ENCODE peak calls at places on chromosomes 11 and 22, in nine cellular contexts. V, T, R, B, H, A, N, E and J are unnamed samples.

GRCh38 chr11:90629251-90629806 is 406.5 kb upstream of the CHORDC1 start:
- DNase-seq in N (no peak), E (no peak), A (no peak), V (no peak), H (no peak), R (no peak), B (no peak), T (no peak), J (no peak)

GRCh38 chr11:119592642-119593041 is 136.4 kb downstream of the NECTIN1 start:
- DNase-seq in H (no peak), B (no peak), T (no peak), R (no peak), E (no peak), V (no peak), A (no peak), N (no peak), J (no peak)

GRCh38 chr11:77791301-77791700 is 29.2 kb downstream of the RSF1 start:
- DNase-seq in N (no peak), T (no peak), E (no peak), R (no peak), A (no peak), V (no peak), B (no peak), H (no peak), J (no peak)

GRCh38 chr11:76181371-76181770 is 24.9 kb downstream of the WNT11 start:
- DNase-seq in T (peak), H (no peak), B (no peak), R (peak), N (no peak), A (no peak), V (no peak), E (no peak), J (no peak)

GRCh38 chr11:128503231-128503991 is 83.9 kb downstream of the ETS1 start:
- DNase-seq in V (no peak), T (no peak), N (no peak), R (no peak), E (no peak), B (no peak), A (no peak), H (no peak), J (no peak)

GRCh38 chr22:27850000-27850465 is 48.5 kb upstream of the MN1 start:
- DNase-seq in A (no peak), H (no peak), N (peak), R (peak), B (no peak), E (no peak), T (no peak), V (no peak), J (no peak)

GRCh38 chr11:35288817-35289541 is 130.4 kb downstream of the SLC1A2 start:
- DNase-seq in N (no peak), B (no peak), T (no peak), H (no peak), V (no peak), R (no peak), A (no peak), E (no peak), J (no peak)

GRCh38 chr11:100876826-100877545 is 189.9 kb downstream of the ARHGAP42 start:
- DNase-seq in A (no peak), H (no peak), V (no peak), E (no peak), N (no peak), T (no peak), B (no peak), R (peak), J (peak)

GRCh38 chr11:129248618-129249017 is 56.5 kb upstream of the ARHGAP32 start:
- DNase-seq in A (no peak), B (peak), R (no peak), H (no peak), N (peak), V (no peak), T (no peak), E (no peak), J (peak)

GRCh38 chr11:64842851-64843841 is 1.3 kb downstream of the CDC42BPG start:
- DNase-seq in H (no peak), N (peak), E (no peak), R (no peak), V (no peak), T (peak), B (no peak), A (no peak), J (peak)

GRCh38 chr22:37400719-37401118 is 26.6 kb downstream of the ELFN2 start:
- DNase-seq in T (no peak), A (no peak), R (no peak), H (no peak), B (no peak), N (no peak), E (peak), V (no peak), J (no peak)

GRCh38 chr11:93668171-93668570 is 6.7 kb downstream of the CEP295 start:
- DNase-seq in H (no peak), R (no peak), N (no peak), V (no peak), B (no peak), A (no peak), E (no peak), T (no peak), J (no peak)

GRCh38 chr22:23204125-23204488 is 23.8 kb downstream of the BCR start:
- DNase-seq in E (no peak), B (no peak), V (no peak), H (no peak), N (no peak), A (no peak), T (no peak), R (no peak), J (no peak)

GRCh38 chr11:116931206-116931953 is 94.0 kb upstream of the APOA1 start:
- DNase-seq in V (no peak), A (no peak), N (no peak), T (no peak), B (no peak), H (no peak), E (no peak), R (peak), J (no peak)

GRCh38 chr22:23752750-23753149 is 1.5 kb downstream of the VPREB3 start:
- DNase-seq in T (no peak), E (no peak), R (no peak), B (no peak), V (no peak), N (no peak), H (no peak), A (no peak), J (no peak)

GRCh38 chr11:73298233-73298632 is 9.8 kb upstream of the ARHGEF17 start:
- DNase-seq in V (no peak), B (no peak), R (no peak), T (no peak), A (no peak), E (no peak), N (no peak), H (no peak), J (no peak)

GRCh38 chr11:3626250-3626960 is 15.4 kb downstream of the ART5 start:
- DNase-seq in A (peak), R (peak), H (no peak), T (no peak), V (no peak), N (no peak), B (no peak), E (no peak), J (no peak)

GRCh38 chr11:123448798-123449197 is 18.7 kb downstream of the GRAMD1B start:
- DNase-seq in R (no peak), T (no peak), H (no peak), N (no peak), V (no peak), A (no peak), B (no peak), E (no peak), J (no peak)

GRCh38 chr22:40204331-40205116 is 26.8 kb downstream of the TNRC6B start:
- DNase-seq in N (peak), R (no peak), V (no peak), H (no peak), A (no peak), T (no peak), E (peak), B (no peak), J (no peak)

GRCh38 chr11:46381836-46382643 is 571 bp downstream of the MDK start:
- DNase-seq in R (peak), A (no peak), H (no peak), N (no peak), B (no peak), T (peak), E (peak), V (no peak), J (no peak)

GRCh38 chr11:19723572-19724342 is 11.1 kb downstream of the NAV2 start:
- DNase-seq in E (peak), R (no peak), N (peak), T (no peak), H (no peak), V (peak), B (no peak), A (no peak), J (no peak)

GRCh38 chr11:96149743-96150555 is 193.0 kb downstream of the MAML2 start:
- DNase-seq in R (no peak), H (no peak), A (no peak), N (peak), B (no peak), V (no peak), E (no peak), T (no peak), J (peak)

GRCh38 chr11:122938557-122938956 is 43.1 kb downstream of the BSX start:
- DNase-seq in V (no peak), H (no peak), N (no peak), A (no peak), B (no peak), R (no peak), T (no peak), E (no peak), J (no peak)

GRCh38 chr22:31925056-31925455 is 19.3 kb upstream of the YWHAH start:
- DNase-seq in T (no peak), R (no peak), B (no peak), V (no peak), N (no peak), E (no peak), H (no peak), A (no peak), J (no peak)

GRCh38 chr11:109249597-109249996 is 172.4 kb upstream of the C11orf87 start:
- DNase-seq in T (no peak), V (no peak), H (no peak), B (no peak), N (no peak), E (no peak), R (no peak), A (no peak), J (no peak)

GRCh38 chr11:62432695-62433094 is 13.9 kb downstream of the SCGB1A1 start:
- DNase-seq in V (no peak), H (no peak), B (no peak), R (no peak), E (no peak), A (no peak), T (no peak), N (peak), J (no peak)

GRCh38 chr11:69449320-69450063 is 32.0 kb upstream of the LINC01488 start:
- DNase-seq in B (no peak), A (no peak), V (no peak), T (peak), H (no peak), R (no peak), E (peak), N (peak), J (no peak)

GRCh38 chr22:22877523-22878210 is 9.9 kb upstream of the IGLL5 start:
- DNase-seq in H (no peak), R (peak), N (peak), A (no peak), E (peak), V (peak), B (no peak), T (peak), J (peak)

GRCh38 chr22:37318255-37319109 is 36.2 kb downstream of the CYTH4 start:
- DNase-seq in V (no peak), N (no peak), E (no peak), R (no peak), A (no peak), H (no peak), B (no peak), T (no peak), J (no peak)

GRCh38 chr11:119741369-119742262 is 12.6 kb upstream of the NECTIN1 start:
- DNase-seq in H (no peak), V (no peak), T (peak), R (peak), N (peak), A (no peak), B (no peak), E (no peak), J (peak)

GRCh38 chr11:7657306-7658025 is 15.8 kb downstream of the CYB5R2 start:
- DNase-seq in V (peak), B (no peak), E (peak), A (peak), R (peak), T (peak), N (peak), H (no peak), J (peak)

GRCh38 chr22:28019881-28020861 is 101.1 kb upstream of the PITPNB start:
- DNase-seq in A (no peak), N (peak), H (no peak), B (peak), R (peak), T (peak), E (peak), V (peak), J (peak)

GRCh38 chr11:125084761-125085231 is 21.7 kb downstream of the SLC37A2 start:
- DNase-seq in V (no peak), B (no peak), N (no peak), E (peak), A (no peak), T (no peak), H (no peak), R (no peak), J (no peak)

GRCh38 chr11:1854949-1855885 is 2.3 kb downstream of the LSP1 start:
- DNase-seq in E (no peak), B (no peak), A (no peak), T (no peak), V (no peak), N (no peak), H (peak), R (no peak), J (no peak)

GRCh38 chr22:38973289-38974169 is 8.6 kb upstream of the APOBEC3B start:
- DNase-seq in E (no peak), B (peak), R (peak), N (peak), H (no peak), T (peak), V (no peak), A (no peak), J (peak)
- TF ChIP-seq REST in E (no peak), B (no peak), R (no peak), N (no peak), H (no peak), T (no peak), V (no peak), A (no peak), J (no peak)

DNA sequence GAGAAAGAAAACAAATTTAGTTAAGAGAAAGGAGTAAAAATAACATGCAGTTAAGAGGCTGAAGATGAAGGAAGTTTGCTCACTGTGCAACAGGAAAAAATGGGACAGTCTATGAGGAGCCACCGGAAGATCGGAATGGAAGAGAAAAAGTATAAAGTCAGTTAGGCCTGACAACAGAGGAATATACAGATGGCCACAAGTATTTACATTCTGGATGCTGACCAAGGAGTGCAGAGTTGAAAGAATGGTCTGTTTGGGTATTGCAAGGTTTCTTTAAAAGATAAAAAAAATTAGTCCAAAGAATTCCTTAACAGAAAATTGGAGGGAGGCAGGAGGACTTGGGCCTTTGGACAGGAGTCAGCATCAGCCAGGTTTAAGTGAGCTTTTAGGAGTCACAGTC is 37.5 kb downstream of the RBFOX2 start:
- DNase-seq in R (no peak), E (no peak), H (no peak), T (no peak), N (no peak), B (no peak), A (no peak), V (no peak), J (no peak)
- TF ChIP-seq REST in R (no peak), E (no peak), H (no peak), T (no peak), N (no peak), B (no peak), A (no peak), V (no peak), J (no peak)

DNA sequence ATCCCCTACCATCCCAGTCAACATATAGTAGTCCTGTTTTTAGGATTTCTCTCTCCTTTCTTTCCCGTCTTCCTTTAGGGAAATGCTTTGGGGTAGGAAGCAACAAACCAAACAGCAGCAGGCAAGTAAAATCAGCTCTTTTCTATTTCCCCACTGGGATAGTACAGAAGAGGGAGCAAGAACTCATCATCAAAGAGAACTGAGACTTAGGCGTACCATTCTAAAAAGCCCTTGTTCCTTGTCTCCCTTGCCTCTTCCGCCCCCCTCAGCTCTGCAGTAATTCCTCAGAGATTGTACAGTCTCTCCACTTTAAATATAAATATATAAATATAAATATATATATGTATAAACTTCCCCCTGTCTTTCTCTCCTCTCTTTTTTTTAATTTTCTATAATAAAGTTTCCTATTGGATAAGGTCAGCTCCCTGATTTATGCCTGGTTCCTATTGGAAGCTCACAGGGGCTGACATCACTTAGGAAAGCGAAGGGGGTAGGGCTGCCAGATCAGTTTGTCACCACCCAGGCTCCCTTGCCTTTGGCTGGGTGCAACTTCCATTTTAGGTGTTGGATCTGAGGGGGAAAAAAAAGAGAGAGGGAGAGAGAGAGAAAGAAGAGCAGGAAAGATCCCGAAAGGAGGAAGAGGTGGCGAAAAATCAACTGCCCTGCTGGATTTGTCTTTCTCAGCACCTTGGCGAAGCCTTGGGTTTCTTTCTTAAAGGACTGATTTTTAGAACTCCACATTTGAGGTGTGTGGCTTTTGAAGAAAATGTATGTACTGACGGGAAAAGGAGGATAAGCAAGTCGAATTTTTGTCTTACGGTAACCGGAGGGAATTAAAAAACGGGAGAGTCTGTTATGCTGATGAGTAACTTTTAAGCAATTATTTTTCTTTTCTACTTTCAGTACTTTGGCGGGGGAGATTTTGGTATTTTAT is at the start of gene CTNND1:
- DNase-seq in T (peak), R (peak), V (peak), H (peak), N (peak), E (peak), B (peak), A (no peak), J (peak)
- TF ChIP-seq REST in T (no peak), R (no peak), V (no peak), H (no peak), N (no peak), E (peak), B (no peak), A (no peak), J (no peak)

DNA sequence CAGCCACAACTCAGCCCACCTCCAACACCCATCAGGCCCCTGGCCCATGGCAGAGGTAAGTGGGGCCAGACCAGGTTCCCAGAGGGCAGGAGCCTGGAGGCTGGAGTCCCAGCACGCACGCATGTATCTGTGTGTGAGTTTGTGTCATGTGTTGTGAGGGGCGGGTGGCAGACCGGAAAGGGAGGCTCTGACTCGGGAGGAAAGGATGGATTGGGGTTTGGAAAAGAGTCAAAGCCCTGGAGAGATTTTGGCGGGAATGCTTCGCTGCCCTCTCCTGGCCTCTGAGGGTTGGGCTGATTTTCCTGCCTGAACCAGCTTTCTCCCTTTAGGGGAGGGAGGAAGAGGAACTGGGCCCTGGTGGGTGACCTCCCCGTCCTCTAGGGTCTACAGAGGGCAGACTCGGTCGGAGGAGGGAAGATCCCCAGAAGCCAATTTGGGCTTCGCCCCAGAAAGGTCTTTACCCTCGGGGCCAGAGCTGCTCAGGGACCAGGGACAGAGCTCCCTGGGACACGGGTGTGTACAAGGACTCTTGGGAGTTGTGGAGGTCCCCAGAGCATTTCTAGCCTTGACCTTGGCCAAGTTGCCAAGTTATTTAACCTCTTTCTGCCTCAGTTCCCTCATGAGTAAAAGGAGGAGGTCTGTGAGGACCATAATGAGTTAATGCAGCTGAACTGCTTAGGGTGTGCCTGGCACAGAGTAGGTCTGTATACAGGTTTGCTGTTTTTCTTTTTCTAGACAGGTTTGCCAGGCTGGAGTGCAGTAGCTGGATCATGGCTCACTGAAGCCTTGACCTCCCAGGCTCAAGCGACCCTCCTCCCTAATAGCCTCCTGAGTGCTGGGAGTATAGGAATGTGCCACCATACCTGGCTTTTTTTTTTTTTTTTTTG is 6.9 kb downstream of the C11orf68 start:
- DNase-seq in V (peak), H (no peak), A (no peak), R (peak), T (peak), N (no peak), E (peak), B (no peak), J (peak)
- TF ChIP-seq REST in V (no peak), H (peak), A (peak), R (no peak), T (no peak), N (no peak), E (peak), B (no peak), J (no peak)

DNA sequence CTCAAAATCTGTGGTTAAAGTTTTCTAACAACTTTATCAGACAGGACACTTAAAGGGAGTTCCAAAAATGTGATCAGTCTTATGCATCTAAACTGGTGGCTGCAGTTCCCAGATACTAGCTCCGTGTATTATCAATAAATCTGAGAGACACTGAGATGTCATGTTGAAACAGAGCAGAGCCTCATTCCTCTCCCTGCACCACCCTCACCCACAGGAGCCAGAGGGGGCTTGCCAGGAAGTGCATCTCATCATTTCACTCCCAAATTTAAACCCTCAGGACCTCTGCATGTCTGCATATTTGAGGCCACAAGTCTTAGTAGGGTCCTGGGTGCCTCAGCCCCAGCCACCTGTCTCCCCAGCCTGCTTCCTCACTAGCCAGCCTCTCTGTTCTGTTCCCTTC is 167.4 kb upstream of the NTM start:
- DNase-seq in A (no peak), B (no peak), V (no peak), E (peak), T (no peak), N (no peak), R (no peak), H (no peak), J (no peak)
- TF ChIP-seq REST in A (no peak), B (no peak), V (no peak), E (no peak), T (no peak), N (no peak), R (no peak), H (no peak), J (no peak)